ENCODE peak calls at places on chromosome 18, in nine cellular contexts. C is A549; J is neuronal stem cell; F is right cardiac atrium; E is CD8-positive, alpha-beta T cell; N is tibial nerve; B is spleen; Q is mammary epithelial cell; K is lower lobe of right lung. D is an unnamed sample.
A peak's percentile ranks its signal among the peaks of the same experiment; 100 is the strongest.

GRCh38 chr18:48535956-48536355 is 2.9 kb upstream of the CTIF start:
- DNase-seq in C (no peak), J (no peak), F (no peak), E (no peak), N (no peak), B (no peak), Q (no peak), K (no peak), D (no peak)

GRCh38 chr18:45197526-45197970 is 417.7 kb upstream of the SLC14A2 start:
- DNase-seq in C (no peak), J (no peak), F (no peak), E (no peak), N (no peak), B (no peak), Q (peak; percentile 2), K (no peak), D (no peak)

GRCh38 chr18:49368876-49369440 is 91.5 kb downstream of the DYM start:
- DNase-seq in C (no peak), J (no peak), F (peak; percentile 29), E (no peak), N (no peak), B (no peak), Q (peak; percentile 52), K (no peak), D (no peak)

GRCh38 chr18:72468011-72468710 is 76.0 kb downstream of the CBLN2 start:
- DNase-seq in C (no peak), J (no peak), F (no peak), E (no peak), N (no peak), B (no peak), Q (no peak), K (no peak), D (no peak)

GRCh38 chr18:32454667-32455066 is 16.0 kb downstream of the GAREM1 start:
- DNase-seq in C (no peak), J (no peak), F (no peak), E (no peak), N (no peak), B (no peak), Q (no peak), K (no peak), D (no peak)

GRCh38 chr18:63592506-63592905 is 5.4 kb downstream of the SERPINB13 start:
- DNase-seq in C (no peak), J (no peak), F (no peak), E (no peak), N (no peak), B (no peak), Q (no peak), K (no peak), D (no peak)

GRCh38 chr18:70985948-70986347 is 697.1 kb downstream of the SOCS6 start:
- DNase-seq in C (no peak), J (no peak), F (no peak), E (no peak), N (no peak), B (no peak), Q (no peak), K (no peak), D (no peak)

GRCh38 chr18:9739516-9739915 is 31.4 kb downstream of the RAB31 start:
- DNase-seq in C (no peak), J (no peak), F (no peak), E (no peak), N (no peak), B (no peak), Q (no peak), K (no peak), D (no peak)

GRCh38 chr18:26654173-26655009 is 106.0 kb upstream of the KCTD1 start:
- DNase-seq in C (no peak), J (no peak), F (no peak), E (no peak), N (no peak), B (no peak), Q (no peak), K (no peak), D (no peak)

GRCh38 chr18:80249217-80250093 is 2.1 kb upstream of the PARD6G start:
- DNase-seq in C (no peak), J (no peak), F (no peak), E (no peak), N (no peak), B (no peak), Q (peak; percentile 89), K (no peak), D (no peak)

GRCh38 chr18:30302181-30302580 is 740.4 kb downstream of the DSC3 start:
- DNase-seq in C (no peak), J (no peak), F (no peak), E (no peak), N (no peak), B (no peak), Q (peak; percentile 9), K (no peak), D (no peak)
- H3K4me3 ChIP-seq in C (no peak overlapping the region), J (no peak overlapping the region), F (no peak overlapping the region), E (no peak overlapping the region), N (no peak overlapping the region), B (no peak overlapping the region), Q (no peak overlapping the region), K (no peak overlapping the region), D (no peak overlapping the region)

DNA sequence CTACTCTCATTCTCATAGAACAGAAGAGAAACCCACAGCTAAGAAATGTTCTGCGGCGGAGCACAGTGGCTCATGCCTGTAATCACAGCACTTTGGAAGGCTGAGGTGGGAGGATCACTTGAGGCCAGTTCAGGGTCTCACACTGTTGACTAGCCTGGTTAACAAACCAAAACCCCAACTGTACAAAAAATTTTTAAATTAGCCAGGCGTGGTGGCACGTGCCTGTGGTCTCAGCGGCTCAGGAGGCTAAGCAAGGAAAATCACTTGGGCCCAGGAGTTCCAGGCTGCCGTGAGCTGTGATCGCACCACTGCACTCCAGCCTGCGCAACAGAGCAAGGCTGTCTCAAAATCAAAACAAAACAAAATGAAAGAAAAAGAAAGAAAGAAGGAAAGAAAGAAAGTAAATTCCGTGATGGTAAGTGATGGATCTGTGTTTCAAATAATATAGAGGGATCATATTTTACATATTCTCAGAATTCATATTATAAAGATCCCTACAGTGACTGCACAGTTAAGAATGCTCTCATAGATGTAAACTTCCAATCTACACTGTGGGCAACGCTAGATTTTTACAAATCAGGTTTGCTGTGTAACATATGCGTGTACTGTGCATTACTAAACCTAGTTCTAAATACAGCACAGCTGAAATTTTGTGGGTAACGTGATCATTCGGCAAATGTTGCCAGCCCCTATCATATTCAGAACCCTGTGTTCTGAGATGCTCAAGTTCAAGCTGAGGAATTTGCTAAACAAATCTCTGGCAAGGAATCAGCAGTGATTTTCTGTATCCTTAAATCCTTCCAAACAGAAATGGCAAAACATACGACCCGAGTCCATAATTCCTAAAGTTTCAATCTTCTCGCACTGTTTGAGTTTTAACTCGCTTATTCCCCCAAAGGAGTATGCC is 1.2 kb upstream of the RAB12 start:
- DNase-seq in C (no peak), J (no peak), F (no peak), E (no peak), N (no peak), B (no peak), Q (no peak), K (no peak), D (no peak)
- H3K4me1 ChIP-seq in C (peaks cover 11% of the 10 kb centered on the region), J (peaks cover 9% of the 10 kb centered on the region), F (peaks cover 12% of the 10 kb centered on the region), E (peaks cover 38% of the 10 kb centered on the region), N (peaks cover 38% of the 10 kb centered on the region), B (peaks cover 72% of the 10 kb centered on the region), Q (peaks cover 26% of the 10 kb centered on the region), K (peaks cover 40% of the 10 kb centered on the region), D (peaks cover 35% of the 10 kb centered on the region)

GRCh38 chr18:47204908-47205522 is 28.9 kb upstream of the IER3IP1 start:
- DNase-seq in C (peak; percentile 18), J (no peak), F (no peak), E (no peak), N (no peak), B (no peak), Q (peak; percentile 20), K (no peak), D (peak; percentile 23)

GRCh38 chr18:47209166-47209565 is 33.0 kb upstream of the IER3IP1 start:
- DNase-seq in C (no peak), J (no peak), F (no peak), E (no peak), N (no peak), B (no peak), Q (peak; percentile 8), K (no peak), D (no peak)

GRCh38 chr18:47203626-47204464 is 27.7 kb upstream of the IER3IP1 start:
- DNase-seq in C (no peak), J (no peak), F (no peak), E (no peak), N (no peak), B (no peak), Q (no peak), K (no peak), D (no peak)

DNA sequence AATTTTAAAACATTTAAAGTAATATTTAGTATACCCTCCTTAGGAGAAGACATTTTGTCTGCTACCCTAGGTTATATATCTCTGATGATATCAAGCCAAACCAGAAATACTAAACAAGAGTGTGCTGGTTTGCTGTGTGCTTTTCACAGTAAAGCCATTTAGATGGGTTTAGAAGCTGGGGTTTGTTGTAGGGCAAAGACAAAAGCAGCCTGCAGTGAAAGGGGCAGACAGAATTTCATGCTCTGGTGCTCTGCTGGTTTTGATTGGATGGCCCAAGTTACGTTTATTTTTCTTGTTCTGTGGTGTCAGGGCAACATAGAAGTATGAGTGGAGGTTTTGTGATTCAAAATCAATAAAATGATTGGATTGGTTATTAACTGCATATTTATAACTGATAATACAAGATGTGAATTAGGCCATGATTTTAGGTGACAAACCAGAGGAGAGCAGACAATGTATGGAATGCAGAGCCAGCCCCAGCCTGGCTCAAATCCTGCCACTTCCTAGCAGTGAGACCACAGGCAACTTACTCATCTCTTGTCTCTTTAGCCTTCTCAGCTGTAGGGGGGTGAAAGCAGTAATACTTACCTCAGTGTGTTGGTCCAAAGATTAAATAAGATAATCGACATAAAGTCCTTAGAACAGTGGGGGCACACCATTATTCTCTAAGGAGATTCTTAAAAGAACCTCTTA is 30.9 kb upstream of the IER3IP1 start:
- DNase-seq in C (no peak), J (no peak), F (no peak), E (no peak), N (no peak), B (no peak), Q (no peak), K (no peak), D (no peak)
- H3K4me3 ChIP-seq in C (no peak overlapping the region), J (no peak overlapping the region), F (no peak overlapping the region), E (no peak overlapping the region), N (no peak overlapping the region), B (no peak overlapping the region), Q (no peak overlapping the region), K (no peak overlapping the region), D (no peak overlapping the region)

GRCh38 chr18:76619342-76620315 is 124.6 kb upstream of the ZNF516 start:
- DNase-seq in C (no peak), J (peak; percentile 77), F (peak; percentile 61), E (no peak), N (peak; percentile 59), B (peak; percentile 82), Q (peak; percentile 98), K (peak; percentile 80), D (no peak)
- H3K4me1 ChIP-seq in C (peaks cover 7% of the 10 kb centered on the region), J (peaks cover 23% of the 10 kb centered on the region), F (peaks cover 1% of the 10 kb centered on the region), E (peaks cover 5% of the 10 kb centered on the region), N (peaks cover 15% of the 10 kb centered on the region), B (peaks cover 32% of the 10 kb centered on the region), Q (peaks cover 41% of the 10 kb centered on the region), K (peaks cover 34% of the 10 kb centered on the region), D (no peaks in the 10 kb centered on the region)

D was measured in CD4-positive, alpha-beta memory T cell.